ENCODE peak calls at places on chromosome 19, in five cellular contexts. A is fibroblast of lung, V is SK-N-SH, H is mesenchymal stem cell, O is neuronal stem cell. P is an unnamed sample.

GRCh38 chr19:52351512-52351911 is 15.5 kb downstream of the ZNF610 start:
- DNase-seq in V (peak; percentile 34), O (no peak), H (no peak), A (no peak), P (no peak)

GRCh38 chr19:51136333-51136732 is 5.8 kb upstream of the SIGLEC7 start:
- DNase-seq in A (no peak), V (no peak), H (no peak), O (no peak), P (no peak)

GRCh38 chr19:2044709-2045500 is 6.1 kb downstream of the MKNK2 start:
- DNase-seq in A (no peak), O (no peak), V (no peak), H (no peak), P (no peak)

GRCh38 chr19:21603431-21604153 is 98.2 kb downstream of the ZNF429 start:
- DNase-seq in H (no peak), V (no peak), A (no peak), O (no peak), P (no peak)

GRCh38 chr19:15463865-15464371 is 426 bp downstream of the RASAL3 start:
- DNase-seq in V (no peak), H (no peak), O (no peak), A (no peak), P (peak; percentile 34)

GRCh38 chr19:18023596-18024212 is 15.7 kb downstream of the ARRDC2 start:
- DNase-seq in O (no peak), A (no peak), V (no peak), H (peak; percentile 85), P (peak; percentile 72)

GRCh38 chr19:3179739-3180293 is 1.2 kb downstream of the S1PR4 start:
- DNase-seq in V (no peak), O (no peak), H (no peak), A (no peak), P (no peak)

GRCh38 chr19:32691291-32691951 is at the start of gene NUDT19:
- DNase-seq in H (peak; percentile 84), V (peak; percentile 93), A (peak; percentile 78), O (peak; percentile 36), P (peak; percentile 89)

GRCh38 chr19:48596679-48597465 is 9.7 kb upstream of the SPACA4 start:
- DNase-seq in H (no peak), A (no peak), V (no peak), O (no peak), P (no peak)

GRCh38 chr19:53818756-53819155 is 5.4 kb downstream of the NLRP12 start:
- DNase-seq in O (no peak), H (no peak), A (no peak), V (no peak), P (no peak)

GRCh38 chr19:48258350-48258749 is 2.6 kb upstream of the CARD8 start:
- DNase-seq in V (no peak), H (peak; percentile 59), O (no peak), A (no peak), P (no peak)

GRCh38 chr19:47698631-47699359 is 14.4 kb upstream of the EHD2 start:
- DNase-seq in H (no peak), V (no peak), O (no peak), A (no peak), P (no peak)

GRCh38 chr19:3469638-3470499 is 10.5 kb downstream of the SMIM24 start:
- DNase-seq in H (no peak), O (no peak), A (no peak), V (no peak), P (no peak)

GRCh38 chr19:47821460-47822020 is at the start of gene CRX:
- DNase-seq in V (no peak), A (no peak), H (no peak), O (no peak), P (no peak)

GRCh38 chr19:48271531-48272151 is 1.8 kb downstream of the ZNF114 start:
- DNase-seq in O (peak; percentile 43), V (peak; percentile 81), H (peak; percentile 66), A (peak; percentile 50), P (peak; percentile 32)

GRCh38 chr19:30733826-30734550 is 361.8 kb downstream of the ZNF536 start:
- DNase-seq in H (no peak), A (no peak), V (peak; percentile 67), O (peak; percentile 12), P (no peak)

GRCh38 chr19:28961772-28962500 is 251.0 kb downstream of the UQCRFS1 start:
- DNase-seq in O (no peak), H (no peak), A (peak; percentile 24), V (no peak), P (no peak)

GRCh38 chr19:33252418-33252962 is 26.8 kb upstream of the SLC7A10 start:
- DNase-seq in H (no peak), A (no peak), V (no peak), O (no peak), P (no peak)

GRCh38 chr19:1251233-1251502 is 2.8 kb downstream of the MIDN start:
- DNase-seq in H (peak; percentile 81), V (peak; percentile 62), O (no peak), A (peak; percentile 63), P (peak; percentile 81)

GRCh38 chr19:40585241-40585640 is 8.6 kb downstream of the SHKBP1 start:
- DNase-seq in A (no peak), V (no peak), H (no peak), O (no peak), P (no peak)

GRCh38 chr19:16386619-16387240 is 62.1 kb downstream of the KLF2 start:
- DNase-seq in O (peak; percentile 27), V (peak; percentile 75), H (peak; percentile 70), A (peak; percentile 63), P (no peak)

GRCh38 chr19:53865523-53865917 is 2.2 kb upstream of the MYADM start:
- DNase-seq in V (no peak), A (no peak), H (peak; percentile 18), O (no peak), P (no peak)

GRCh38 chr19:33254245-33254824 is 28.7 kb upstream of the SLC7A10 start:
- DNase-seq in H (no peak), O (no peak), A (no peak), V (no peak), P (no peak)

GRCh38 chr19:50152578-50152977 is 10.5 kb downstream of the IZUMO2 start:
- DNase-seq in A (no peak), H (no peak), O (no peak), V (no peak), P (no peak)

GRCh38 chr19:44163789-44164188 is 1.1 kb upstream of the ZNF226 start:
- DNase-seq in V (no peak), A (no peak), O (no peak), H (no peak), P (no peak)

GRCh38 chr19:1998712-1999708 is 16.5 kb downstream of the BTBD2 start:
- DNase-seq in V (no peak), H (no peak), O (no peak), A (no peak), P (no peak)

GRCh38 chr19:18135712-18136584 is 17.0 kb upstream of the PIK3R2 start:
- DNase-seq in V (no peak), O (no peak), A (no peak), H (no peak), P (peak; percentile 92)

GRCh38 chr19:33293255-33294057 is 8.9 kb downstream of the CEBPA start:
- DNase-seq in V (no peak), A (peak; percentile 60), H (peak; percentile 48), O (no peak), P (peak; percentile 68)

DNA sequence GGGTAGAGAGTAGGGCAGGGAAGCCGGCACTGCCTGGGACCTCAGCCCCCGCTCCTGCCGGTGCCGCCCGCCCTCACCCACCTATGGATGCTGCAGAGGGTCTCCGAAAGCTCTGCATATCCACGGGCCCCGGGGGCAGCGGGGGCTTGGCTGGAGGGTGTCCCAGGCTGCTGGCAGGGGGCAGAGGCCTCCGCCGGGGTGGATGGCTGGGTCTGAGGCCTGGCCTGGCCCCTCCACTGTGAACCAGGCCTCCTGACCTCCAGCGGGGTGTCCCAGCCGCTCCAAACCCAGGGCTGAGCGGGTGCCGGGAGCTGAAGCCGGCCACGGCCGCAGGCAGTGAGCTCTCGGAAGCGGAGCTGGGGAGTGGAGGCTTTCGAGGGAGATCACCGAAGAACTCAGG is 4.1 kb downstream of the PRAM1 start:
- DNase-seq in A (no peak), H (no peak), O (no peak), V (no peak), P (no peak)
- H3K9ac ChIP-seq in A (no peak overlapping the region), H (no peak overlapping the region), O (no peak overlapping the region), V (no peak overlapping the region), P (no peak overlapping the region)

DNA sequence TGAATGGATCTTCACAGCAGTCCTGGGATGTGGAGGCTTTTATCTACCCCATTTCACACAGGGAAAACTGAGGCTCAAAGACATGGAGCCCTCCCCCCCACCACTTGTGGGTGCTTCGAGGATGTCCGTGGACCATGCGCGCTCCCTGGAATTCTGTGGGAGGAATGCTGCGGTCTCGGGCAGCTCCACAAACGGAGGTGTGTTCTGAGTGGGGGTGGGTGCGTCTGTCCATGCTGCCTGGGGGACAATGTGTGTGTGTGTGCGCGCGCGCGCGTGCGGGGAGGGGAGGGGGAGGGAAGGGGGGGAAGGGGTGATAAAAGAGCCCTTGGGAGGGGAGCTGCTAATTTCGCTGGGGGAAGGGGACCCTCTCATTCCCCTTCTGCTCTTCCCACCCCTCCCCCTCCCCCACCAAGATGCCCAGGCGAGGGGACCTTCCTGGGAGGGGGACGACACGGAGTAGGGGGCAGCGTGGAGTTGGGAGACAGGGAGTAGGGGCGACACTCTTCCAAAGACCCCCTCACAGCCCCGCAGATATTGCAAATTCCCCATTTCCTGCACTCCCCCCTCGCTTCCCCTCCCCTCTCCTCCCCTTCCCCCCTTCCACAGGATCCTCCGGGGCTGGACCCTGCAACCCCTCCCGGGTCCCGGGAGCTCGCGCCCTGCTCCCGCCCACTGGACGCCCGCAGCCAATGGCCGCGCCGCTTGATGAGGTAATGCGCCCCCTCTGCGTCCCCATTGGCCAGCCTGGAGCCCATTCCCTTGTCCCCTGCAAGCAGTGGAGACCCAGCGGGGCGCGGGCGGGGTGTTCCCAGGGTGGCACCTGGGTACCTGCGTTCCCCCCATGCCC is 18.9 kb upstream of the ZNRF4 start:
- DNase-seq in O (peak; percentile 89), H (peak; percentile 33), A (no peak), V (peak; percentile 99), P (no peak)
- H3K9ac ChIP-seq in O (peak overlapping the region; percentile 79), H (no peak overlapping the region), A (no peak overlapping the region), V (peak overlapping the region; percentile 29), P (no peak overlapping the region)

GRCh38 chr19:5355076-5355475 is 14.5 kb upstream of the PTPRS start:
- DNase-seq in H (no peak), A (no peak), V (no peak), O (no peak), P (no peak)

GRCh38 chr19:5349041-5349440 is 8.4 kb upstream of the PTPRS start:
- DNase-seq in H (no peak), O (no peak), V (no peak), A (no peak), P (no peak)

GRCh38 chr19:5354403-5354802 is 13.8 kb upstream of the PTPRS start:
- DNase-seq in A (no peak), O (no peak), H (peak; percentile 6), V (peak; percentile 58), P (no peak)

GRCh38 chr19:5352229-5352763 is 11.7 kb upstream of the PTPRS start:
- DNase-seq in V (no peak), H (peak; percentile 40), O (no peak), A (no peak), P (no peak)

GRCh38 chr19:5351731-5352228 is 11.2 kb upstream of the PTPRS start:
- DNase-seq in V (no peak), H (no peak), A (no peak), O (no peak), P (no peak)
- H3K9ac ChIP-seq in V (no peak overlapping the region), H (no peak overlapping the region), A (no peak overlapping the region), O (no peak overlapping the region), P (no peak overlapping the region)

DNA sequence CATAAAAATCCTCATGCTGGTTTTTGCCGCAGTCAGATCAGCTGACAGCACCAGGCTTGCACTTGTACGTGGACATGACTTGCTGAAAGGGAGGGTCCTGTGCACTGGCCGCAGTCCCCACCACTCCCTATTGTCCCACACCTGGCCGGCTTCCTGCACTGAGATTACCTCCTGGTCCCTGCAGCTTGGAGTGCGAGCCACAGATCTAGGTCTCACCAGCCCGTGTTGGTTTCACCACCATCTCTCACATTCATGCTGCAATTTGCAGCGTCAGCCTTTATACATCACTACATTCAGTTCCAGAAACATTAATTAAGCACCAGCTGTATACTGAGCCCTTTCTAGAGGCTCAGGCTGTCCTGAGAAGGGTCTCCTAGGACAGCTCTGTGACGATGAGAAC is 15.0 kb upstream of the CD22 start:
- DNase-seq in H (no peak), A (no peak), V (no peak), O (no peak), P (no peak)
- H3K9ac ChIP-seq in H (no peak overlapping the region), A (no peak overlapping the region), V (no peak overlapping the region), O (no peak overlapping the region), P (no peak overlapping the region)